ENCODE peak calls at places on chromosomes 12 and 14, in seven cellular contexts. T is heart right ventricle, M is endodermal cell, C is brain microvascular endothelial cell, Q is epithelial cell of esophagus, D is PC-3, F is fibroblast of pulmonary artery. K is an unnamed sample.

GRCh38 chr14:104509673-104510072 is 69.9 kb upstream of the C14orf180 start:
- DNase-seq in T (no peak), M (peak; percentile 56), C (no peak), Q (no peak), D (no peak), F (no peak), K (no peak)

GRCh38 chr12:68893741-68894140 is 39.2 kb downstream of the CPM start:
- DNase-seq in T (no peak), M (no peak), C (no peak), Q (no peak), D (no peak), F (no peak), K (no peak)

GRCh38 chr14:88270781-88271180 is 52.3 kb downstream of the KCNK10 start:
- DNase-seq in T (no peak), M (peak; percentile 78), C (no peak), Q (no peak), D (no peak), F (no peak), K (no peak)

GRCh38 chr14:67420102-67420739 is 8.3 kb upstream of the PLEK2 start:
- DNase-seq in T (peak; percentile 25), M (peak; percentile 78), C (no peak), Q (no peak), D (peak; percentile 47), F (no peak), K (no peak)

GRCh38 chr14:105890474-105891220 is 364.3 kb downstream of the TMEM121 start:
- DNase-seq in T (peak; percentile 6), M (peak; percentile 11), C (no peak), Q (no peak), D (no peak), F (no peak), K (no peak)

GRCh38 chr12:110776410-110776809 is 33.7 kb upstream of the PPP1CC start:
- DNase-seq in T (no peak), M (no peak), C (no peak), Q (no peak), D (no peak), F (no peak), K (no peak)

GRCh38 chr14:80211143-80212024 is at the start of gene DIO2:
- DNase-seq in T (peak; percentile 46), M (peak; percentile 47), C (no peak), Q (peak; percentile 18), D (no peak), F (peak; percentile 35), K (peak; percentile 49)

GRCh38 chr12:59432057-59432456 is 163.8 kb upstream of the SLC16A7 start:
- DNase-seq in T (no peak), M (no peak), C (no peak), Q (no peak), D (no peak), F (no peak), K (no peak)

GRCh38 chr14:58656671-58657411 is 19.1 kb downstream of the DACT1 start:
- DNase-seq in T (no peak), M (no peak), C (no peak), Q (no peak), D (no peak), F (no peak), K (no peak)

GRCh38 chr12:62689042-62689839 is 222.6 kb downstream of the MON2 start:
- DNase-seq in T (no peak), M (no peak), C (no peak), Q (no peak), D (peak; percentile 20), F (no peak), K (peak; percentile 51)

GRCh38 chr12:96710127-96710745 is 196.8 kb upstream of the NEDD1 start:
- DNase-seq in T (no peak), M (peak; percentile 84), C (no peak), Q (peak; percentile 29), D (peak; percentile 63), F (no peak), K (no peak)

GRCh38 chr14:64303471-64303917 is 9.3 kb upstream of the ESR2 start:
- DNase-seq in T (no peak), M (peak; percentile 57), C (no peak), Q (peak; percentile 63), D (peak; percentile 82), F (peak; percentile 78), K (peak; percentile 75)

GRCh38 chr12:65420941-65421340 is 142.5 kb downstream of the MSRB3 start:
- DNase-seq in T (no peak), M (no peak), C (no peak), Q (no peak), D (no peak), F (no peak), K (no peak)

GRCh38 chr12:90682398-90682797 is 272.6 kb downstream of the CCER1 start:
- DNase-seq in T (no peak), M (no peak), C (peak; percentile 90), Q (no peak), D (no peak), F (peak; percentile 32), K (peak; percentile 80)

GRCh38 chr12:88001327-88001726 is 27.9 kb downstream of the C12orf50 start:
- DNase-seq in T (no peak), M (no peak), C (no peak), Q (no peak), D (no peak), F (no peak), K (no peak)

GRCh38 chr12:108738165-108738564 is 6.8 kb upstream of the CORO1C start:
- DNase-seq in T (no peak), M (peak; percentile 5), C (no peak), Q (no peak), D (no peak), F (no peak), K (no peak)

GRCh38 chr12:124737040-124737419 is 126.6 kb downstream of the SCARB1 start:
- DNase-seq in T (no peak), M (no peak), C (no peak), Q (peak; percentile 46), D (peak; percentile 45), F (no peak), K (no peak)

GRCh38 chr14:34347683-34348082 is 114.4 kb downstream of the SPTSSA start:
- DNase-seq in T (no peak), M (no peak), C (no peak), Q (no peak), D (no peak), F (no peak), K (no peak)
- TF ChIP-seq CTCF in T (no peak), M (no peak), C (no peak), Q (no peak), D (no peak), F (no peak), K (no peak)

DNA sequence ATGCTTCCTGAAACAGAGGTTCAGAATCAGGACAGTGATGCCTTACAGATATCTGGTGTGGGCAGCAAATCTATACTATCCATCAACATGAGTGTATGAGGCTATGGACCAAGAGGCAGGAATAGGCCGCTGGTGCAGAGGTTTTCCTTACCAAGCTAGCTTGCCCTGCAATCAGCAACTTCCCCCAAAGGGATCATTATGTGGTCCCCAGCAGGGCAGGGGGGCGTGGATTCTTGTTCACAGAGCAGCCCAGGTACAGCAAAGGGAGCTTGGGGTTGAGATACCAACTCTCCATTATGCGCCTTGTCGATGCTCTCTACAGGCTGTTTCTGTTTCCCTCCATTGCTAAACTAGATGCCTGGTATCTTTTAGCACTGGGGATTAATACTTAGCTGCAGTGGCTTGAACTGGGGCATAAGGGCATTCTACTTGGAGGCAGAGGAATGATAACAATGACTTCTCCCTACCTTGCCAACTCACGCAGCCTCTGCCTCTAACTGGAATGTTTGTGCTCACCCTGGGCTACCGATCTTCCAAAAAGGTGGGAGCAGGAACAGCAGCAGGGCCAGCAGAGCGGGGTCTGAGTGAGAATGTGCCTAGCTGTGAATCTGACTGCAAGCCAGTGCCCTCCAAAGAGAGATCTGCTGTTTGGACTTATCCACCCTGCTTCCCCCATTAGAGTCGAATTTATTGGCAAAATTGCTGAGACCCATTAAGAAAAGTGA is 10.3 kb upstream of the KRT1 start:
- DNase-seq in T (no peak), M (peak; percentile 69), C (no peak), Q (no peak), D (no peak), F (no peak), K (no peak)
- H3K4me3 ChIP-seq in T (no peak overlapping the region), M (peak overlapping the region; percentile 72), C (no peak overlapping the region), Q (no peak overlapping the region), D (peak overlapping the region; percentile 48), F (no peak overlapping the region), K (no peak overlapping the region)

GRCh38 chr12:132458441-132459225 is 31.3 kb upstream of the FBRSL1 start:
- DNase-seq in T (no peak), M (no peak), C (no peak), Q (no peak), D (no peak), F (no peak), K (no peak)

GRCh38 chr12:132459270-132459669 is 30.7 kb upstream of the FBRSL1 start:
- DNase-seq in T (no peak), M (no peak), C (no peak), Q (no peak), D (no peak), F (no peak), K (no peak)

GRCh38 chr12:132462778-132463177 is 27.2 kb upstream of the FBRSL1 start:
- DNase-seq in T (no peak), M (no peak), C (no peak), Q (no peak), D (no peak), F (no peak), K (no peak)

GRCh38 chr12:132461526-132461925 is 28.4 kb upstream of the FBRSL1 start:
- DNase-seq in T (no peak), M (no peak), C (no peak), Q (no peak), D (no peak), F (no peak), K (no peak)

DNA sequence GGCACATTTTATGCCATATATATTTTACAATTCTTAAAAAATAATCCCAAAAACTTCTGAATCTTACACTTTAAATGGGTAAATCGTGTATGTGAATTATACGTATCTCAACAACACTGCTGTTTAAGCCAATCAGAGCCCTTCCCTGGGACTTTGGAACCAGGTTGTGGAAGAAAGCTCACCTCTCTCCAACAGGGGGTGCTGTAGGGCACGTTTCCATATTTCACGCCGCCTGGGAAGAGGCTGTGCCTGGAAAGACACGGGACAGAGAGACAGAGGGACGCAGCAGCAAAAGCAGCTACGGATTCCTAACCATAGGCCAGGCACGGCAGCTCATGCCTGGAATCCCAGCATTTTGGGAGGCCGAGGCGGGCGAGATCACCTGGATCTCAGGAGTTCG is 29.4 kb upstream of the FBRSL1 start:
- DNase-seq in T (no peak), M (peak; percentile 80), C (no peak), Q (no peak), D (peak; percentile 19), F (peak; percentile 20), K (peak; percentile 32)
- TF ChIP-seq CTCF in T (peak; percentile 13), M (peak; percentile 71), C (peak; percentile 45), Q (no peak), D (peak; percentile 53), F (peak; percentile 26), K (peak; percentile 31)

DNA sequence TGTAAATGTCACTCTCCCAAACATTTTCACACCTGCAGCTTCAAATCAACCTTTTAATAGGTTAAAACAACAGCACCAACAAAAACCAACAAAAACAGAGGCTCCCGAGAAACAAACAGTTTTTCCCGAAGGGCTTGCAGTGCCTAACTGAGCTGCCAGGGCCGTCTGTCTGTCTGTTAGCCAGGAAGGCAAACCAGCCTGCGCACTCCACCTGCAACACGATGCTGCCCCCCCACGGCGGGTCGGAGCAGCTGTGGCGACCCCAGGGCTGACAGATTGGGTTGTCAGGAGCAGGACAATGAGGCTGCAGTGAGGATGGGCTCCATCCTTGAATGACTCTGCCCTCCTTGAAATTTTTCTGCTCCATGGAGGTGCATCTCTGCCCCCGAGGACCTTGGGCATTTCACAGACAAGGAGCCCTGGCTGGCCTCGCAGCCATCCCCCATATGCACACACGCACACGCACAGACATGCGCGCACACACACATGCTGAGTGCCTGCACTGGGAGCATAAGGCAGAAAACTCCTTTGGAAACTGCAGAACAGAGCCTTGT is 2.6 kb downstream of the RTL1 start:
- DNase-seq in T (no peak), M (peak; percentile 91), C (no peak), Q (peak; percentile 33), D (peak; percentile 48), F (peak; percentile 8), K (no peak)
- H3K4me3 ChIP-seq in T (no peak overlapping the region), M (peak overlapping the region; percentile 61), C (no peak overlapping the region), Q (no peak overlapping the region), D (peak overlapping the region; percentile 56), F (no peak overlapping the region), K (no peak overlapping the region)